ENCODE peak calls at places on chromosomes 11 and 22, in eight cellular contexts. F is body of pancreas, O is stomach, A is epithelial cell of esophagus, X is sigmoid colon, J is osteocyte, C is A549, W is fibroblast of pulmonary artery. S is an unnamed sample.

GRCh38 chr11:2269601-2270321 is 627 bp downstream of the ASCL2 start:
- DNase-seq in X (no peak), A (peak), C (peak), W (peak), F (peak), J (no peak), O (peak), S (no peak)

GRCh38 chr11:7422544-7423331 is 62.6 kb upstream of the OLFML1 start:
- DNase-seq in X (no peak), J (no peak), O (no peak), C (no peak), A (no peak), W (no peak), F (no peak), S (no peak)

GRCh38 chr11:46380340-46381045 is 976 bp upstream of the MDK start:
- DNase-seq in A (no peak), O (peak), J (no peak), C (no peak), F (peak), X (peak), W (peak), S (no peak)

GRCh38 chr22:21926728-21927127 is 25.9 kb downstream of the PPM1F start:
- DNase-seq in F (no peak), J (no peak), C (no peak), W (no peak), A (no peak), X (no peak), O (no peak), S (no peak)

GRCh38 chr11:31812392-31813241 is 1.5 kb upstream of the PAX6 start:
- DNase-seq in W (no peak), C (no peak), X (no peak), F (no peak), A (no peak), O (no peak), J (no peak), S (no peak)

GRCh38 chr11:69280994-69281393 is 13.0 kb upstream of the MYEOV start:
- DNase-seq in A (peak), W (peak), X (no peak), F (peak), O (peak), J (no peak), C (peak), S (no peak)

GRCh38 chr22:50576070-50576469 is 2.2 kb downstream of the CPT1B start:
- DNase-seq in F (peak), C (peak), X (no peak), J (no peak), W (peak), A (peak), O (no peak), S (no peak)

GRCh38 chr11:73177380-73178091 is 35.4 kb upstream of the FCHSD2 start:
- DNase-seq in W (peak), F (peak), X (peak), A (peak), J (no peak), O (peak), C (no peak), S (no peak)

GRCh38 chr11:33942954-33943353 is 51.1 kb upstream of the LMO2 start:
- DNase-seq in X (no peak), O (no peak), C (no peak), W (peak), F (peak), A (peak), J (no peak), S (no peak)

GRCh38 chr22:32649515-32650200 is 151.8 kb upstream of the TIMP3 start:
- DNase-seq in F (no peak), X (peak), W (no peak), O (no peak), J (no peak), C (peak), A (no peak), S (no peak)

GRCh38 chr11:2290351-2290841 is 11.3 kb downstream of the C11orf21 start:
- DNase-seq in J (peak), O (peak), X (peak), F (no peak), A (no peak), W (no peak), C (peak), S (no peak)

GRCh38 chr11:93543292-93543977 is at the start of gene SMCO4:
- DNase-seq in X (peak), C (peak), A (peak), F (peak), J (peak), W (peak), O (peak), S (no peak)

GRCh38 chr22:24106385-24107381 is 74.6 kb upstream of the SUSD2 start:
- DNase-seq in X (no peak), C (no peak), F (no peak), W (no peak), O (no peak), A (no peak), J (no peak), S (no peak)

GRCh38 chr11:15223318-15223717 is 108.6 kb downstream of the INSC start:
- DNase-seq in F (no peak), A (peak), O (no peak), W (peak), C (no peak), X (no peak), J (no peak), S (no peak)

GRCh38 chr11:20059587-20060021 is 100.7 kb downstream of the DBX1 start:
- DNase-seq in C (no peak), W (peak), X (no peak), F (no peak), A (no peak), O (no peak), J (no peak), S (no peak)

DNA sequence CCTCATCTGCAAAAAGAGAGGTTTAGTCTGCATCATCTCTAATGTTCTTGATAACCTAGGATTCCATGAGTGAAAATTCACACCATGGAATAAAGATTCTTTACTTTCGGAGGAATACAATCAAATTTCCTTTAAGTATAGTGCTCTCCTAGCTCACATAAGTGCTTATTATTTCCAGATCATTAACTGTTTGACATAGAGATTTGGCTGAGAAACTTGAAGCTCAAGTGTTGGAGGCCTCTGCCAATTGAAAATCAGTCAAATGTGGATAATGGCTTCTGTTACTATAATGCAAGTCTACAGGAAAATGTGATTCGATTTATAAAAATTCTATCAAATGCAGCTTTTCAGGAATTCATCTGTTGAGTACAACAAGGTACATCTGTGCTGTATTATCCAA is 144.6 kb downstream of the KIF18A start:
- DNase-seq in F (no peak), A (no peak), O (no peak), X (no peak), C (no peak), J (no peak), W (no peak), S (no peak)
- TF ChIP-seq CTCF in F (no peak), A (no peak), O (no peak), X (no peak), C (no peak), J (no peak), W (no peak), S (no peak)

DNA sequence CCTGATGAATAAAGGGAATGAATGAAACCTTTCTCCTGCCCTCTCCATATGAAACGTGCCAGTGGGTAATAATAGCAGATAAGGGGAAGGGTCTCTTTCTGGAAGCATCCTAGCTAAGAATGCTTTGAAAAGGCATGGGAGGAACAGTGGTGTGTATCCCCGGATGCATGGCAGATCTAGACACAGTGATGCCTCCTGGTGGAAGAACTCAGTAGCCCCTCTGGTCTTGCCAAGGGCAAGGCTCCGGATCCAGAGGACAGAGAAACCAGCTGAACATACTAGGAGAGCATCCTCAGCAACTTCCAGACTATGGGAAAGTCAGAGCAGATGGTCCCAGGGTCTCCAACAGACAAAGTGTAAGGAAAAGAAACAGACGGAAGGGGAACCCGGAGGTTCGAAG is 6.4 kb downstream of the BAIAP2L2 start:
- DNase-seq in X (no peak), O (no peak), J (no peak), W (peak), C (peak), F (no peak), A (no peak), S (no peak)
- TF ChIP-seq CTCF in X (peak), O (no peak), J (peak), W (peak), C (no peak), F (no peak), A (peak), S (peak)

DNA sequence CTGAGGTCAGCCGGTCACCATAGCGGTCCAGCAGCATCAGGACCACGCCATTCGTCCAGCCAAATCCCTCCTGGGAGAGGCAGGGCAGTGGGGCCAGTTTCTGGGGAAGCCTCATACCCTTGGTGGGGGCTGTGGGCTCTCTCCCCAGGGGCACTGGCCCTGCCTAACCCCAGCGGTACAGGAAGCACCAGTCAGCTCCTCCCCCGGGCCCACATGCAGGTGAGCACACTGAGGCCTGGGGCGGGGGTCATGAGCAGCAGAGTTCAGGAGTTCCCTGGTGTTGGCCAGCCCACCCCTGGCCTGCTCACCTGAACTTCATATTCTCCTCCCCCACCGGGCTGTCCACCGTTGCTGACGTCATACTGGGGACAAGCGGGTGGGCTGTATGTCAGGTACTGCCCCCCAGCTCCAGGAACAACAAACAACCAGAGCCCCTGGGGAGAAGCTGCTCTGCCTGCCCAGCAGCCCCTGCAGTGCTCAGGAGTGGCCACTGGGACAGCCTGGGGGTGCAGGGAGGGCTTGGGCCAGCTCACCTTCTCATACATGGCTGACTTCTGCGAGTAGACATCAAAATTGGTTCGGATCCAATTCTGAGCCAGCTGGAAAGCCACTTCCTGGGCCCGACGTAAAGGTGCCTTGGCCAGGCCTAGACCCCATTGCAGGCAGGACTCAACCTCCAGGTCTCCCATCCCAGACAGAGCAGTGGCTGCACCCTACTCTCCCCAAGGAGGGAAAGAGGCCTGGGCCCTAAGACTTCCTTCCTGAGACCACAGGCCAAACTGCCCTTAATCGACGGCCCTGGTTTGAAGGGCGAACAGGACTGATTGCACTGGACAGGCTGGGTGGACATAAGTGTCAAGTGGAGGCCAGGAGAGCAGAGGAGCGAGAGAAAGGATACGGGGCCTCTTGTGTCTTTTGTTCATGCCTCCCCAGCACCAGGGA is 20.8 kb downstream of the TREH start:
- DNase-seq in A (no peak), C (no peak), F (no peak), O (no peak), X (no peak), J (no peak), W (no peak), S (no peak)
- TF ChIP-seq CTCF in A (peak), C (no peak), F (no peak), O (no peak), X (no peak), J (no peak), W (peak), S (no peak)

GRCh38 chr11:29490951-29491350 is 525.9 kb downstream of the KCNA4 start:
- DNase-seq in C (no peak), X (no peak), W (no peak), O (no peak), J (no peak), F (no peak), A (no peak), S (no peak)
- TF ChIP-seq CTCF in C (no peak), X (no peak), W (no peak), O (no peak), J (no peak), F (no peak), A (no peak), S (no peak)

GRCh38 chr22:38782402-38783094 is 11.4 kb downstream of the DNAL4 start:
- DNase-seq in C (no peak), O (no peak), X (no peak), J (no peak), F (no peak), W (peak), A (peak), S (no peak)
- TF ChIP-seq CTCF in C (no peak), O (no peak), X (no peak), J (no peak), F (no peak), W (no peak), A (no peak), S (no peak)

GRCh38 chr11:125638315-125638714 is 13.4 kb downstream of the CHEK1 start:
- DNase-seq in C (no peak), O (no peak), X (no peak), F (no peak), W (no peak), J (no peak), A (no peak), S (no peak)

GRCh38 chr11:125637840-125638239 is 12.9 kb downstream of the CHEK1 start:
- DNase-seq in C (peak), F (no peak), J (no peak), A (no peak), O (no peak), X (no peak), W (no peak), S (no peak)
- TF ChIP-seq CTCF in C (peak), F (no peak), J (no peak), A (no peak), O (no peak), X (no peak), W (no peak), S (no peak)

DNA sequence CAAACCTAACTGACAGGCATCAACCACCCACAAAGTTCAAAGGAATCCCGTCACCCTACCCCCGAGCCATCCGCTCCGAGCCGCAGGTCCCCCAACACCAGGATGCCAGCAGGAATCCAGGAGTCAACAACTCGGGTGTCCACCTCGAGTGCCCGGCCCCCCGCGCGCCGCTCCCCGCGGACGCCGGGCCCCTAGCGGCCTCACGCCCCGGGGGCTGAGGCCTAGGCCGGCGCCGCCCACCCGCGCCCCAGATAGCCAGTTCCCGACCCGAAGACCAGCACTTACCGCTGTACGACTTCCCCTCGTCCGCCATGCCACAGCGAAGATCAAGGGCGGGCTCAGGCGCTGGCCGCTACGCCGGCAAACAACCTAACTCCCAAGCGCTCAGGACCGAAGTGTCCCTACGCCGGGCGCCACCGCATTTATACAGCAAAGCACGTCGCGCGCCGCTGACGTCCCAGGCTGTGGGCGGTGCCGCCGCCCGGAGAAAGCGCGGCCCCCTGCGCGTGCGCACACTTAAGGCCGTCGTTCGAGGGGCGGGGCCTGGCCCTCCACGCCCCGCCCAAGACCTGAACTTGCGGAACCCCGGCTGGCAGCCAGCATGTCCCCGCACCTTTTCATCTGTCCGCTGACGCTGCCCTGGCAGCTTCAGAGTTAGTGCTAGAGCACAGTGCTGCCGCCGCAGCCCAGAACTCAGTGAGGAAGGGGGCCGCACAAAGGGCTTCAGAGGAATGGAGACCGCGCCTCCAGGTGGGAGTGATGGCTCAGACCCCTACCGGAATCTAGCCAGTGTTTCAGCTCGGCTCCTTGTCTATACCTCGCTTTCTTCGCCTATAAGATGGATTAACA is at the start of gene NXF1:
- DNase-seq in W (peak), A (peak), O (peak), F (peak), X (peak), J (peak), C (peak), S (peak)
- TF ChIP-seq CTCF in W (peak), A (peak), O (no peak), F (peak), X (no peak), J (peak), C (no peak), S (peak)

GRCh38 chr22:19691007-19691720 is 23.1 kb upstream of the SEPTIN5 start:
- DNase-seq in C (no peak), A (no peak), W (no peak), X (no peak), F (no peak), O (no peak), J (no peak), S (peak)
- TF ChIP-seq CTCF in C (no peak), A (no peak), W (no peak), X (no peak), F (no peak), O (no peak), J (no peak), S (no peak)

GRCh38 chr11:17738350-17739207 is 4.0 kb downstream of the KCNC1 start:
- DNase-seq in F (no peak), X (peak), O (no peak), W (no peak), C (no peak), A (no peak), J (no peak), S (no peak)

GRCh38 chr11:17736921-17737817 is 2.6 kb downstream of the KCNC1 start:
- DNase-seq in A (no peak), O (no peak), C (no peak), F (no peak), J (no peak), W (no peak), X (peak), S (no peak)

GRCh38 chr11:17734418-17734911 is at the start of gene KCNC1:
- DNase-seq in F (peak), X (peak), J (no peak), C (peak), W (peak), O (no peak), A (peak), S (no peak)

GRCh38 chr11:17734986-17735822 is 623 bp downstream of the KCNC1 start:
- DNase-seq in W (peak), C (peak), X (peak), O (peak), J (peak), A (peak), F (peak), S (peak)

GRCh38 chr11:17735823-17736772 is 1.5 kb downstream of the KCNC1 start:
- DNase-seq in F (no peak), O (no peak), A (no peak), X (peak), C (no peak), W (no peak), J (no peak), S (no peak)
- TF ChIP-seq CTCF in F (no peak), O (no peak), A (no peak), X (no peak), C (peak), W (no peak), J (peak), S (peak)

S was measured in chondrocyte.